ENCODE peak calls at places on chromosomes 6 and 20, in five cellular contexts. A, H, K, W and G are unnamed samples.

GRCh38 chr20:34874094-34874654 is 1.5 kb upstream of the GGT7 start:
- DNase-seq in H (peak), A (peak), K (peak), W (no peak), G (peak)

GRCh38 chr20:47993035-47993755 is 207.9 kb upstream of the SULF2 start:
- DNase-seq in W (no peak), K (no peak), A (no peak), H (no peak), G (no peak)

GRCh38 chr20:33719277-33719988 is 677 bp downstream of the PXMP4 start:
- DNase-seq in W (no peak), K (peak), A (no peak), H (no peak), G (no peak)

GRCh38 chr20:41748051-41748450 is 129.9 kb upstream of the CHD6 start:
- DNase-seq in K (no peak), A (no peak), W (no peak), H (no peak), G (no peak)

GRCh38 chr6:146914563-146915483 is 289.4 kb upstream of the STXBP5 start:
- DNase-seq in A (peak), W (no peak), K (no peak), H (no peak), G (peak)

GRCh38 chr6:132888701-132889100 is 74.3 kb downstream of the RPS12 start:
- DNase-seq in H (no peak), W (no peak), K (no peak), A (no peak), G (no peak)

GRCh38 chr20:3613821-3614440 is 49.3 kb downstream of the GFRA4 start:
- DNase-seq in K (no peak), A (no peak), W (no peak), H (no peak), G (no peak)

GRCh38 chr6:13383280-13384163 is 55.2 kb upstream of the TBC1D7 start:
- DNase-seq in A (no peak), W (no peak), K (no peak), H (peak), G (no peak)

GRCh38 chr20:50172347-50173013 is 18.1 kb upstream of the CEBPB start:
- DNase-seq in H (no peak), K (peak), A (no peak), W (peak), G (peak)

GRCh38 chr6:19757036-19757435 is 80.1 kb upstream of the ID4 start:
- DNase-seq in A (no peak), H (no peak), K (no peak), W (no peak), G (no peak)

GRCh38 chr6:148758492-148758891 is 11.7 kb downstream of the UST start:
- DNase-seq in W (peak), A (no peak), H (peak), K (peak), G (no peak)

GRCh38 chr6:27495386-27496135 is 22.7 kb upstream of the ZNF184 start:
- DNase-seq in W (no peak), K (no peak), H (peak), A (peak), G (no peak)

GRCh38 chr6:128725271-128726233 is 157.4 kb upstream of the LAMA2 start:
- DNase-seq in W (no peak), K (peak), H (no peak), A (peak), G (no peak)

GRCh38 chr6:76565932-76566331 is 493.5 kb upstream of the IMPG1 start:
- DNase-seq in K (no peak), W (no peak), H (no peak), A (no peak), G (no peak)

GRCh38 chr6:37818536-37819176 is 871 bp upstream of the ZFAND3 start:
- DNase-seq in A (peak), K (peak), H (no peak), W (peak), G (peak)
- TF ChIP-seq POLR2AphosphoS5 in A (peak), K (peak), H (peak), W (peak), G (peak)

DNA sequence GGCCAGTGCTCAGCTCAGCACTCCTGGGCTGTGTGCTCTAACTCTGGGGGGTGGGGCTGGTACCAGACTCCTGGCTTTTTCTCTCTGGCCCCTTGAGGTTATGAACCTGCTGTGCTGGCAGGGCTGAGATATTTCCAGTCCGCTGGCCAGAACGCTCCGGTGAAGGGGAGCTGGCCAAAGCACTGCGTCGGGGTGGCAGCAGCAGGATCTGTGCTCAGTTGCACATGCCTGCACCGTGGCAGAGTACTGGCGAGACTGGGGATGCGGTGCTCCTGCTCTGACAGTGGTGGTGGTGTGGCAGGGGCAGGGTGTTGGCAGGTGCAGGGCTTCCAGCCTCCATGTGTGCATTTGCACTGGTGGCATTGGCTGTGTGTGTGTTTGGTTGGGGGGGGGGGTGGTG is 374.4 kb downstream of the PHF3 start:
- DNase-seq in K (no peak), W (peak), A (no peak), H (no peak), G (no peak)
- H3K4me3 ChIP-seq in K (no peak), W (no peak), A (no peak), H (no peak), G (no peak)

DNA sequence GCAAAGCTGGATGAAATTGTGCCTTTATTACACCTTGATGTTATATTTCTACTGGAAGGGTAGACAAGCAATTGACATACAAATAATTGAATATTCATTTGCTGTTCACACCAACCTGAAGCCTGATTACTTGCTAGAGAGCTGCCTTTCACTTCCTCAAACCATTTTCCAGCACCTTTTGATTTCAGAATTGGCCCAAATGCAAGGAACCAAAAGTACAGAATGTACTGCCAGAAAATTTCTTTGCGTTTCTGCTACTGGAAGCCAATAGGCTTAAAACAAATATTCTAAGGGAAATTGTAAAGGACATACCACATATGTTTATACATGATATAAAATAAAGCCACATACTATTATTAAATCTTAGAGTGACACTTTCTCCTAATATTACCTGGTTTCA is 94.5 kb downstream of the RFPL4B start:
- DNase-seq in A (no peak), K (no peak), H (no peak), W (no peak), G (no peak)
- TF ChIP-seq POLR2AphosphoS5 in A (no peak), K (no peak), H (no peak), W (no peak), G (no peak)

DNA sequence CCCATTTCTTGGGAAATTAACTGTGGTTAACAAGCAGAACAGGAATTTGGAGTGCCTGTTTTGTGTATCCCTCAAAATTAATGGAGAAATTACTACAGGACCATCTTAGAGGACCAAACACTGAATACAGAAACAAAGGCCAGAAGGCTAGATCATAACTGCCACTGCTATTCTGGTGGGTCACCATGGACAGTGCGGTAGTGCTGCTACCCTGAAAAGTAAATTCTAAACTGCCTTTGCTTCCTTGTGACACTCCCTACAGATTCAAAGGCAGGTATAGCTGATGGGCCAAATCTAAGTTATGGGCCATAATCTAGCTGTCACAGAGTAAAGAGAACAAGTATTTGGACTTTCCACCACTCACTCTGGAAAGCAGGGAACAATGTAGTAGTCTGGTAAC is 575.8 kb upstream of the ADGRB3 start:
- DNase-seq in K (no peak), A (no peak), H (no peak), W (no peak), G (no peak)
- H3K4me3 ChIP-seq in K (no peak), A (no peak), H (no peak), W (no peak), G (no peak)